ENCODE peak calls at places on chromosomes 2 and 18, in seven cellular contexts. One of them, this sample, is unnamed.

GRCh38 chr2:1856481-1856880 is 112.2 kb upstream of the PXDN start:
- DNase-seq in sigmoid colon: no peak
- DNase-seq in GM12878: no peak
- DNase-seq in ovary: no peak
- DNase-seq in lung: no peak
- DNase-seq in cardiac muscle cell: no peak
- DNase-seq in mesendoderm: no peak
- DNase-seq in this sample: no peak

GRCh38 chr2:9778012-9778411 is 65.3 kb upstream of the TAF1B start:
- DNase-seq in sigmoid colon: no peak
- DNase-seq in GM12878: no peak
- DNase-seq in ovary: no peak
- DNase-seq in lung: no peak
- DNase-seq in cardiac muscle cell: peak; percentile 43
- DNase-seq in mesendoderm: no peak
- DNase-seq in this sample: peak; percentile 44

GRCh38 chr18:46407471-46408166 is 249.4 kb downstream of the LOXHD1 start:
- DNase-seq in sigmoid colon: peak; percentile 71
- DNase-seq in GM12878: no peak
- DNase-seq in ovary: no peak
- DNase-seq in lung: no peak
- DNase-seq in cardiac muscle cell: no peak
- DNase-seq in mesendoderm: no peak
- DNase-seq in this sample: no peak

GRCh38 chr2:102502576-102502975 is 29.6 kb downstream of the SLC9A4 start:
- DNase-seq in sigmoid colon: no peak
- DNase-seq in GM12878: no peak
- DNase-seq in ovary: no peak
- DNase-seq in lung: no peak
- DNase-seq in cardiac muscle cell: no peak
- DNase-seq in mesendoderm: no peak
- DNase-seq in this sample: no peak

GRCh38 chr2:128642801-128643200 is 324.1 kb upstream of the HS6ST1 start:
- DNase-seq in sigmoid colon: peak; percentile 26
- DNase-seq in GM12878: no peak
- DNase-seq in ovary: no peak
- DNase-seq in lung: no peak
- DNase-seq in cardiac muscle cell: no peak
- DNase-seq in mesendoderm: no peak
- DNase-seq in this sample: peak; percentile 2

GRCh38 chr18:61591200-61591719 is 258.0 kb downstream of the CDH20 start:
- DNase-seq in sigmoid colon: no peak
- DNase-seq in GM12878: no peak
- DNase-seq in ovary: no peak
- DNase-seq in lung: no peak
- DNase-seq in cardiac muscle cell: no peak
- DNase-seq in mesendoderm: no peak
- DNase-seq in this sample: no peak

GRCh38 chr18:26436176-26437031 is 111.9 kb downstream of the KCTD1 start:
- DNase-seq in sigmoid colon: no peak
- DNase-seq in GM12878: no peak
- DNase-seq in ovary: no peak
- DNase-seq in lung: no peak
- DNase-seq in cardiac muscle cell: no peak
- DNase-seq in mesendoderm: peak; percentile 58
- DNase-seq in this sample: no peak

GRCh38 chr2:234881413-234882241 is 70.2 kb upstream of the SH3BP4 start:
- DNase-seq in sigmoid colon: peak; percentile 72
- DNase-seq in GM12878: no peak
- DNase-seq in ovary: peak; percentile 95
- DNase-seq in lung: peak; percentile 91
- DNase-seq in cardiac muscle cell: peak; percentile 89
- DNase-seq in mesendoderm: peak; percentile 93
- DNase-seq in this sample: peak; percentile 97

GRCh38 chr2:70785137-70785911 is 5.1 kb downstream of the FIGLA start:
- DNase-seq in sigmoid colon: no peak
- DNase-seq in GM12878: no peak
- DNase-seq in ovary: no peak
- DNase-seq in lung: no peak
- DNase-seq in cardiac muscle cell: peak; percentile 52
- DNase-seq in mesendoderm: peak; percentile 73
- DNase-seq in this sample: peak; percentile 42

GRCh38 chr2:9909106-9909505 is 42.4 kb upstream of the GRHL1 start:
- DNase-seq in sigmoid colon: no peak
- DNase-seq in GM12878: no peak
- DNase-seq in ovary: no peak
- DNase-seq in lung: no peak
- DNase-seq in cardiac muscle cell: no peak
- DNase-seq in mesendoderm: no peak
- DNase-seq in this sample: no peak

GRCh38 chr2:30645745-30646119 is 161.5 kb downstream of the CAPN13 start:
- DNase-seq in sigmoid colon: no peak
- DNase-seq in GM12878: no peak
- DNase-seq in ovary: no peak
- DNase-seq in lung: peak; percentile 17
- DNase-seq in cardiac muscle cell: no peak
- DNase-seq in mesendoderm: no peak
- DNase-seq in this sample: no peak

GRCh38 chr2:105766300-105766866 is 21.7 kb downstream of the NCK2 start:
- DNase-seq in sigmoid colon: no peak
- DNase-seq in GM12878: no peak
- DNase-seq in ovary: no peak
- DNase-seq in lung: no peak
- DNase-seq in cardiac muscle cell: no peak
- DNase-seq in mesendoderm: no peak
- DNase-seq in this sample: no peak

GRCh38 chr18:79863946-79864725 is 66.4 kb downstream of the KCNG2 start:
- DNase-seq in sigmoid colon: no peak
- DNase-seq in GM12878: no peak
- DNase-seq in ovary: peak; percentile 21
- DNase-seq in lung: no peak
- DNase-seq in cardiac muscle cell: no peak
- DNase-seq in mesendoderm: no peak
- DNase-seq in this sample: peak; percentile 12

GRCh38 chr2:174768557-174768956 is 4.3 kb upstream of the CHRNA1 start:
- DNase-seq in sigmoid colon: no peak
- DNase-seq in GM12878: no peak
- DNase-seq in ovary: no peak
- DNase-seq in lung: no peak
- DNase-seq in cardiac muscle cell: no peak
- DNase-seq in mesendoderm: no peak
- DNase-seq in this sample: no peak

GRCh38 chr2:204452464-204453023 is 92.7 kb upstream of the PARD3B start:
- DNase-seq in sigmoid colon: peak; percentile 79
- DNase-seq in GM12878: no peak
- DNase-seq in ovary: no peak
- DNase-seq in lung: peak; percentile 78
- DNase-seq in cardiac muscle cell: peak; percentile 32
- DNase-seq in mesendoderm: peak; percentile 91
- DNase-seq in this sample: no peak

GRCh38 chr2:28997237-28997846 is 16.2 kb downstream of the TOGARAM2 start:
- DNase-seq in sigmoid colon: no peak
- DNase-seq in GM12878: no peak
- DNase-seq in ovary: no peak
- DNase-seq in lung: no peak
- DNase-seq in cardiac muscle cell: no peak
- DNase-seq in mesendoderm: no peak
- DNase-seq in this sample: no peak

GRCh38 chr2:65227035-65227470 is 578 bp upstream of the ACTR2 start:
- DNase-seq in sigmoid colon: no peak
- DNase-seq in GM12878: no peak
- DNase-seq in ovary: no peak
- DNase-seq in lung: peak; percentile 50
- DNase-seq in cardiac muscle cell: peak; percentile 36
- DNase-seq in mesendoderm: peak; percentile 46
- DNase-seq in this sample: no peak

GRCh38 chr18:8011906-8012305 is 444.8 kb downstream of the PTPRM start:
- DNase-seq in sigmoid colon: no peak
- DNase-seq in GM12878: no peak
- DNase-seq in ovary: no peak
- DNase-seq in lung: no peak
- DNase-seq in cardiac muscle cell: no peak
- DNase-seq in mesendoderm: peak; percentile 48
- DNase-seq in this sample: no peak

GRCh38 chr2:39732492-39732891 is 46.6 kb downstream of the THUMPD2 start:
- DNase-seq in sigmoid colon: no peak
- DNase-seq in GM12878: no peak
- DNase-seq in ovary: no peak
- DNase-seq in lung: no peak
- DNase-seq in cardiac muscle cell: no peak
- DNase-seq in mesendoderm: no peak
- DNase-seq in this sample: no peak

GRCh38 chr2:147260243-147260642 is 584.6 kb upstream of the ACVR2A start:
- DNase-seq in sigmoid colon: no peak
- DNase-seq in GM12878: no peak
- DNase-seq in ovary: no peak
- DNase-seq in lung: no peak
- DNase-seq in cardiac muscle cell: no peak
- DNase-seq in mesendoderm: no peak
- DNase-seq in this sample: no peak

GRCh38 chr2:75483878-75484277 is 76.9 kb downstream of the EVA1A start:
- DNase-seq in sigmoid colon: no peak
- DNase-seq in GM12878: no peak
- DNase-seq in ovary: no peak
- DNase-seq in lung: no peak
- DNase-seq in cardiac muscle cell: no peak
- DNase-seq in mesendoderm: no peak
- DNase-seq in this sample: no peak

GRCh38 chr2:30266705-30267104 is 35.4 kb downstream of the LBH start:
- DNase-seq in sigmoid colon: no peak
- DNase-seq in GM12878: no peak
- DNase-seq in ovary: no peak
- DNase-seq in lung: no peak
- DNase-seq in cardiac muscle cell: no peak
- DNase-seq in mesendoderm: no peak
- DNase-seq in this sample: no peak

GRCh38 chr2:197803033-197803444 is 1.4 kb upstream of the PLCL1 start:
- DNase-seq in sigmoid colon: no peak
- DNase-seq in GM12878: peak; percentile 23
- DNase-seq in ovary: no peak
- DNase-seq in lung: no peak
- DNase-seq in cardiac muscle cell: peak; percentile 80
- DNase-seq in mesendoderm: peak; percentile 68
- DNase-seq in this sample: no peak

GRCh38 chr18:54607213-54607934 is 16.3 kb downstream of the DYNAP start:
- DNase-seq in sigmoid colon: no peak
- DNase-seq in GM12878: no peak
- DNase-seq in ovary: no peak
- DNase-seq in lung: no peak
- DNase-seq in cardiac muscle cell: peak; percentile 0
- DNase-seq in mesendoderm: peak; percentile 42
- DNase-seq in this sample: no peak

GRCh38 chr2:236772220-236772837 is 202.7 kb downstream of the ACKR3 start:
- DNase-seq in sigmoid colon: no peak
- DNase-seq in GM12878: no peak
- DNase-seq in ovary: no peak
- DNase-seq in lung: no peak
- DNase-seq in cardiac muscle cell: no peak
- DNase-seq in mesendoderm: no peak
- DNase-seq in this sample: no peak

GRCh38 chr2:36919041-36919837 is 47.1 kb downstream of the STRN start:
- DNase-seq in sigmoid colon: no peak
- DNase-seq in GM12878: no peak
- DNase-seq in ovary: no peak
- DNase-seq in lung: no peak
- DNase-seq in cardiac muscle cell: peak; percentile 16
- DNase-seq in mesendoderm: peak; percentile 96
- DNase-seq in this sample: no peak
- H3K4me1 ChIP-seq in sigmoid colon: no peaks in the 10 kb centered on the region
- H3K4me1 ChIP-seq in GM12878: no peaks in the 10 kb centered on the region
- H3K4me1 ChIP-seq in ovary: no peaks in the 10 kb centered on the region
- H3K4me1 ChIP-seq in lung: no peaks in the 10 kb centered on the region
- H3K4me1 ChIP-seq in cardiac muscle cell: peaks cover 19% of the 10 kb centered on the region
- H3K4me1 ChIP-seq in mesendoderm: no peaks in the 10 kb centered on the region
- H3K4me1 ChIP-seq in this sample: no peaks in the 10 kb centered on the region

GRCh38 chr2:5982217-5982910 is 290.2 kb downstream of the SOX11 start:
- DNase-seq in sigmoid colon: no peak
- DNase-seq in GM12878: no peak
- DNase-seq in ovary: no peak
- DNase-seq in lung: no peak
- DNase-seq in cardiac muscle cell: no peak
- DNase-seq in mesendoderm: no peak
- DNase-seq in this sample: no peak

GRCh38 chr2:5978352-5978751 is 286.2 kb downstream of the SOX11 start:
- DNase-seq in sigmoid colon: no peak
- DNase-seq in GM12878: no peak
- DNase-seq in ovary: no peak
- DNase-seq in lung: no peak
- DNase-seq in cardiac muscle cell: no peak
- DNase-seq in mesendoderm: no peak
- DNase-seq in this sample: no peak

GRCh38 chr2:5982911-5983310 is 290.7 kb downstream of the SOX11 start:
- DNase-seq in sigmoid colon: no peak
- DNase-seq in GM12878: no peak
- DNase-seq in ovary: no peak
- DNase-seq in lung: no peak
- DNase-seq in cardiac muscle cell: no peak
- DNase-seq in mesendoderm: no peak
- DNase-seq in this sample: no peak

GRCh38 chr2:5981241-5982055 is 289.3 kb downstream of the SOX11 start:
- DNase-seq in sigmoid colon: no peak
- DNase-seq in GM12878: no peak
- DNase-seq in ovary: no peak
- DNase-seq in lung: no peak
- DNase-seq in cardiac muscle cell: peak; percentile 32
- DNase-seq in mesendoderm: peak; percentile 77
- DNase-seq in this sample: peak; percentile 16

GRCh38 chr2:5980351-5981054 is 288.3 kb downstream of the SOX11 start:
- DNase-seq in sigmoid colon: no peak
- DNase-seq in GM12878: no peak
- DNase-seq in ovary: no peak
- DNase-seq in lung: no peak
- DNase-seq in cardiac muscle cell: no peak
- DNase-seq in mesendoderm: no peak
- DNase-seq in this sample: no peak
- H3K27ac ChIP-seq in sigmoid colon: no peak overlapping the region
- H3K27ac ChIP-seq in GM12878: no peak overlapping the region
- H3K27ac ChIP-seq in ovary: no peak overlapping the region
- H3K27ac ChIP-seq in lung: no peak overlapping the region
- H3K27ac ChIP-seq in cardiac muscle cell: no peak overlapping the region
- H3K27ac ChIP-seq in mesendoderm: no peak overlapping the region
- H3K27ac ChIP-seq in this sample: no peak overlapping the region

DNA sequence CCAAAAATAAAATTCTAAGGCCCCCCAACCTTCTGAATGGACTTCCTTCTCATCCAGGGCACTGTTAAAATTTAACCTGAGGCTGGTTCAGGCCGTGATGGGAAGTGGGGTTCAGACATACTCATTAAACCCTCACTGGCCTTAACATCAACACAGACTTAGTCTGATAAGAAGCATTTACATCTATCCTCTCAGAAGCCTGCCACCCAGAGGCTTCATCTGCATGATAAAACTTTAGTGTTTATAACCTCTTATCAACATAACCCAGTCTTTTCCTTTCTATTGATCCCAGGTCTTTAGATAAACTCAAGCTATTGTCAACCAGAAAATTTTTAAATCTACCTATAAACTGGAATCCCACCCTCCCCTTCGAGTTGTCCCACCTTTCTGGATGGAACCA is 22.4 kb downstream of the ITSN2 start:
- DNase-seq in sigmoid colon: no peak
- DNase-seq in GM12878: no peak
- DNase-seq in ovary: no peak
- DNase-seq in lung: no peak
- DNase-seq in cardiac muscle cell: no peak
- DNase-seq in mesendoderm: peak; percentile 70
- DNase-seq in this sample: no peak
- H3K4me1 ChIP-seq in sigmoid colon: no peaks in the 10 kb centered on the region
- H3K4me1 ChIP-seq in GM12878: peaks cover 35% of the 10 kb centered on the region
- H3K4me1 ChIP-seq in ovary: peaks cover 4% of the 10 kb centered on the region
- H3K4me1 ChIP-seq in lung: peaks cover 5% of the 10 kb centered on the region
- H3K4me1 ChIP-seq in cardiac muscle cell: no peaks in the 10 kb centered on the region
- H3K4me1 ChIP-seq in mesendoderm: peaks cover 3% of the 10 kb centered on the region
- H3K4me1 ChIP-seq in this sample: peaks cover 9% of the 10 kb centered on the region

GRCh38 chr2:96353032-96353561 is 17.5 kb downstream of the NCAPH start:
- DNase-seq in sigmoid colon: no peak
- DNase-seq in GM12878: no peak
- DNase-seq in ovary: no peak
- DNase-seq in lung: no peak
- DNase-seq in cardiac muscle cell: no peak
- DNase-seq in mesendoderm: no peak
- DNase-seq in this sample: peak; percentile 83
- H3K27ac ChIP-seq in sigmoid colon: peak overlapping the region; percentile 54
- H3K27ac ChIP-seq in GM12878: no peak overlapping the region
- H3K27ac ChIP-seq in ovary: no peak overlapping the region
- H3K27ac ChIP-seq in lung: no peak overlapping the region
- H3K27ac ChIP-seq in cardiac muscle cell: no peak overlapping the region
- H3K27ac ChIP-seq in mesendoderm: no peak overlapping the region
- H3K27ac ChIP-seq in this sample: no peak overlapping the region